ENCODE peak calls at places on chromosomes 7 and 10, in four cellular contexts. B is stimulated activated CD4-positive, alpha-beta T cell treated with anti-CD3 and anti-CD28 coated beads, Interleukin-15, amount 100 ng/mL, for 1 hour; L is A549; V is Panc1. H is an unnamed sample.

GRCh38 chr7:36011588-36011965 is 141.5 kb upstream of the EEPD1 start:
- DNase-seq in B (no peak), L (no peak), V (no peak), H (no peak)

GRCh38 chr7:132578050-132578370 is 1.7 kb upstream of the PLXNA4 start:
- DNase-seq in B (no peak), L (no peak), V (no peak), H (no peak)

GRCh38 chr10:47311193-47311899 is 10.9 kb upstream of the GDF2 start:
- DNase-seq in B (peak), L (peak), V (no peak), H (no peak)

GRCh38 chr10:26439436-26440090 is 1.4 kb downstream of the APBB1IP start:
- DNase-seq in B (no peak), L (no peak), V (no peak), H (no peak)

GRCh38 chr10:129455625-129456024 is 11.4 kb upstream of the MGMT start:
- DNase-seq in B (no peak), L (no peak), V (no peak), H (no peak)

GRCh38 chr7:152081088-152081487 is 55.6 kb downstream of the GALNT11 start:
- DNase-seq in B (no peak), L (peak), V (no peak), H (no peak)

GRCh38 chr7:134460000-134460399 is 1.1 kb upstream of the AKR1B1 start:
- DNase-seq in B (no peak), L (peak), V (no peak), H (no peak)

GRCh38 chr10:3772349-3773222 is 12.4 kb downstream of the KLF6 start:
- DNase-seq in B (no peak), L (no peak), V (no peak), H (no peak)

GRCh38 chr7:95027181-95027872 is 119.9 kb downstream of the PPP1R9A start:
- DNase-seq in B (no peak), L (no peak), V (no peak), H (no peak)

GRCh38 chr7:22329816-22330524 is 27.0 kb downstream of the RAPGEF5 start:
- DNase-seq in B (no peak), L (no peak), V (no peak), H (no peak)

GRCh38 chr10:93067443-93068365 is 6.0 kb upstream of the CYP26A1 start:
- DNase-seq in B (no peak), L (no peak), V (no peak), H (no peak)

GRCh38 chr10:113610636-113611601 is 52.9 kb downstream of the NRAP start:
- DNase-seq in B (no peak), L (no peak), V (no peak), H (no peak)

GRCh38 chr7:152074673-152075072 is 49.2 kb downstream of the GALNT11 start:
- DNase-seq in B (no peak), L (no peak), V (no peak), H (no peak)

GRCh38 chr7:144011458-144012230 is 11.5 kb downstream of the OR6B1 start:
- DNase-seq in B (no peak), L (peak), V (no peak), H (no peak)

GRCh38 chr10:78543749-78544446 is 510.2 kb downstream of the RPS24 start:
- DNase-seq in B (no peak), L (no peak), V (no peak), H (no peak)

GRCh38 chr7:2444476-2444875 is 31.7 kb downstream of the GRIFIN start:
- DNase-seq in B (no peak), L (no peak), V (no peak), H (no peak)

GRCh38 chr7:75879771-75880184 is 944 bp downstream of the RHBDD2 start:
- DNase-seq in B (no peak), L (no peak), V (no peak), H (no peak)

GRCh38 chr10:131166486-131166885 is 145.0 kb downstream of the TCERG1L start:
- DNase-seq in B (no peak), L (no peak), V (no peak), H (no peak)

GRCh38 chr7:83153419-83153818 is 9.3 kb downstream of the PCLO start:
- DNase-seq in B (no peak), L (no peak), V (no peak), H (no peak)

GRCh38 chr7:151061241-151062110 is 2.1 kb downstream of the SLC4A2 start:
- DNase-seq in B (no peak), L (peak), V (no peak), H (no peak)

GRCh38 chr10:48523212-48523819 is 81.6 kb downstream of the ARHGAP22 start:
- DNase-seq in B (no peak), L (peak), V (no peak), H (no peak)

GRCh38 chr10:74337330-74338016 is 186.5 kb downstream of the ADK start:
- DNase-seq in B (no peak), L (peak), V (no peak), H (no peak)

GRCh38 chr7:1689356-1689755 is 19.3 kb downstream of the ELFN1 start:
- DNase-seq in B (no peak), L (no peak), V (no peak), H (no peak)

GRCh38 chr7:42263971-42264370 is 27.0 kb upstream of the GLI3 start:
- DNase-seq in B (no peak), L (no peak), V (no peak), H (no peak)

GRCh38 chr7:495326-495725 is 24.3 kb downstream of the PDGFA start:
- DNase-seq in B (no peak), L (no peak), V (no peak), H (no peak)

GRCh38 chr10:12067336-12067735 is 1.4 kb upstream of the DHTKD1 start:
- DNase-seq in B (no peak), L (peak), V (no peak), H (peak)

GRCh38 chr7:96734343-96734742 is 24.7 kb upstream of the SEM1 start:
- DNase-seq in B (no peak), L (no peak), V (no peak), H (no peak)

GRCh38 chr7:129741743-129742213 is 130.3 kb downstream of the NRF1 start:
- DNase-seq in B (no peak), L (no peak), V (no peak), H (no peak)

GRCh38 chr10:42551582-42552187 is 86.7 kb downstream of the ZNF33B start:
- DNase-seq in B (no peak), L (peak), V (no peak), H (no peak)

GRCh38 chr7:49631071-49631826 is 142.2 kb upstream of the VWC2 start:
- DNase-seq in B (no peak), L (no peak), V (no peak), H (no peak)